ENCODE peak calls at places on chromosomes 6 and 20, in eight cellular contexts. B, E, X, R, V, P, O and L are unnamed samples.

GRCh38 chr6:34608321-34609091 is 52.4 kb upstream of the SPDEF start:
- DNase-seq in V (no peak), O (no peak), B (peak), E (no peak), R (no peak), P (no peak), X (no peak), L (no peak)

GRCh38 chr6:21953831-21954801 is 342.7 kb downstream of the PRL start:
- DNase-seq in V (no peak), X (no peak), B (peak), P (no peak), O (peak), R (no peak), E (no peak), L (no peak)

GRCh38 chr20:18719426-18719825 is 94.2 kb upstream of the SCP2D1 start:
- DNase-seq in V (no peak), E (no peak), O (peak), R (no peak), B (no peak), P (no peak), X (no peak), L (no peak)

GRCh38 chr20:63497138-63497945 is 1.5 kb downstream of the EEF1A2 start:
- DNase-seq in R (no peak), E (no peak), B (no peak), V (no peak), O (no peak), P (no peak), X (no peak), L (peak)

GRCh38 chr20:3728876-3729275 is 3.6 kb upstream of the HSPA12B start:
- DNase-seq in O (no peak), B (peak), P (no peak), X (no peak), E (no peak), V (no peak), R (no peak), L (no peak)

GRCh38 chr6:94050515-94050914 is 631.2 kb upstream of the EPHA7 start:
- DNase-seq in O (no peak), P (no peak), B (no peak), R (no peak), V (no peak), E (no peak), X (no peak), L (no peak)

GRCh38 chr6:117483004-117483644 is 650 bp downstream of the DCBLD1 start:
- DNase-seq in O (no peak), P (peak), E (peak), V (peak), X (peak), R (peak), B (peak), L (peak)

GRCh38 chr20:60332523-60332922 is 374.3 kb downstream of the CDH26 start:
- DNase-seq in V (no peak), R (no peak), O (no peak), X (no peak), B (no peak), E (no peak), P (no peak), L (no peak)

GRCh38 chr6:80132942-80133517 is 26.6 kb downstream of the BCKDHB start:
- DNase-seq in E (peak), V (peak), P (peak), R (peak), O (peak), B (peak), X (peak), L (no peak)

GRCh38 chr20:62795023-62795761 is 1.1 kb upstream of the MRGBP start:
- DNase-seq in R (no peak), V (peak), O (peak), X (peak), B (peak), P (no peak), E (peak), L (no peak)

GRCh38 chr6:2403546-2403945 is 158.1 kb upstream of the GMDS start:
- DNase-seq in X (no peak), P (peak), O (no peak), E (no peak), R (no peak), V (no peak), B (no peak), L (no peak)

GRCh38 chr6:11085758-11086435 is 7.7 kb upstream of the SMIM13 start:
- DNase-seq in E (no peak), P (no peak), R (no peak), X (no peak), O (peak), B (no peak), V (no peak), L (no peak)

GRCh38 chr6:147170269-147170668 is 33.9 kb upstream of the STXBP5 start:
- DNase-seq in O (peak), X (no peak), E (no peak), P (no peak), V (no peak), B (peak), R (no peak), L (no peak)

GRCh38 chr6:11711994-11712698 is 66.5 kb downstream of the ADTRP start:
- DNase-seq in R (no peak), V (no peak), P (no peak), O (no peak), X (peak), B (no peak), E (no peak), L (no peak)

GRCh38 chr6:104638841-104639290 is 220.9 kb downstream of the HACE1 start:
- DNase-seq in V (no peak), E (no peak), O (no peak), X (no peak), R (no peak), B (no peak), P (no peak), L (no peak)

GRCh38 chr6:70124882-70125535 is 177.9 kb downstream of the COL9A1 start:
- DNase-seq in E (no peak), O (peak), P (no peak), B (peak), X (no peak), R (no peak), V (no peak), L (no peak)

GRCh38 chr6:1701668-1702353 is 92.1 kb downstream of the FOXC1 start:
- DNase-seq in R (no peak), O (peak), B (peak), V (no peak), P (no peak), X (no peak), E (no peak), L (no peak)

GRCh38 chr6:154488802-154489437 is 21.6 kb downstream of the CNKSR3 start:
- DNase-seq in E (no peak), P (no peak), B (peak), X (no peak), O (peak), V (no peak), R (no peak), L (no peak)

GRCh38 chr20:62040381-62040922 is 25.2 kb downstream of the TAF4 start:
- DNase-seq in B (no peak), O (no peak), X (no peak), V (no peak), E (no peak), P (no peak), R (no peak), L (peak)

GRCh38 chr6:35381132-35381531 is 38.8 kb downstream of the PPARD start:
- DNase-seq in B (peak), V (no peak), E (no peak), O (no peak), R (no peak), X (no peak), P (no peak), L (no peak)

GRCh38 chr6:133893324-133893692 is 4.4 kb downstream of the TCF21 start:
- DNase-seq in B (no peak), E (no peak), V (no peak), P (no peak), X (no peak), R (no peak), O (no peak), L (no peak)
- H3K27ac ChIP-seq in B (no peak), E (no peak), V (peak), P (peak), X (no peak), R (no peak), O (no peak), L (no peak)

DNA sequence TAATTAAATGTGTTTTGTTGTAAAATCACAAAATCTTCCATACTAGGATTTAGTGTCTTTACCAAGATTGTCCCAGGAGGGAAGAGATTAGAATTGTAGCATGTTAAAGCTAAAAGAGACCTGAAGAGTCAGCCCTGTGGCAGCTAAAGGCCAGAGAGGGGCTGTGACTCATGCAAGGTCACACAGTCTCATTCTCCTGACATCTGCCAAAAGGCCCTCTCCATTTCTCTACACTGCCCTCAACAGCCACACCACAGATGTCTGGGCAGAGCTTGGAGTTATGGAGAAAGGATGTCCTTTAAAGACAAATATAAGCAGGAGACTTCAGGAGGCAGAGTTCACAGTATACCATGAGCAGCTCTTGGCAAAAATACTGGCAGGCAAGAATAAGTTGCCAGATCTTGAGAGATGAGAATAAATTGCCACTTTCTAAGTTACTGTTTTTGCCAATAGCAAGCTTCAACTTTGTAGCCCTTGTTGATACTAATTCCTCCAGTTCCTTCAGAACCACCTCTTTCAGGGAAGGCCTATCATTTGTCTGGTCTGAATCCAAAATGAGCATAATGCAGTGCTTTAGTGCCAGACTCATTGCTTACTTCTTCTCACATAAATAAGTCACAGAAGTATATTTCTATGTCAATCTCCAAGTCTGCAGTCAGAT is 41.7 kb downstream of the AKIRIN2 start:
- DNase-seq in E (no peak), X (no peak), O (peak), B (peak), P (no peak), R (no peak), V (no peak), L (no peak)
- H3K27ac ChIP-seq in E (no peak), X (no peak), O (no peak), B (no peak), P (peak), R (no peak), V (no peak), L (no peak)

DNA sequence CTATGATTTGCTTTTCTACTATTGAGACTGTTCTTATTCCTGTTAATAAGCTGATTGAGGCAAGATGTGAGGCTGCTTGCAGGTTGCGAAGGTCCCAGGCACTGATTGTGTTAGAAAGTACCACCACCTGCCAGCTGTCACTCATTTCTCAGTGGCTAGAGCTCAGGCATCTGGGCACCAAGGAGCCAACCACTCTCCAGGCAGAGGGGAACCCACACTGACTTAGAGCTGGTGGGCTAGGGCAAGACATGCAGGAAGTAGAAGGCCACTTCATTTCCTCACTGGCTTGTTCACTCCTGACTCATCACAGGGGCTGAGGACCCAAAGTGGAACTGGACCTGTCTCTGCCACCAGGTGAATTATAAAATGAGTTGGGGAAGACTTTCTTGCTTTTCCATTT is 7.8 kb upstream of the DLL1 start:
- DNase-seq in P (no peak), B (peak), R (no peak), X (no peak), O (no peak), E (no peak), V (no peak), L (no peak)
- H3K27ac ChIP-seq in P (no peak), B (no peak), R (no peak), X (no peak), O (no peak), E (no peak), V (no peak), L (no peak)

GRCh38 chr20:56827763-56828162 is 198.7 kb downstream of the TFAP2C start:
- DNase-seq in E (no peak), P (no peak), V (no peak), B (no peak), X (no peak), R (no peak), O (no peak), L (no peak)
- H3K27ac ChIP-seq in E (no peak), P (no peak), V (no peak), B (no peak), X (no peak), R (peak), O (no peak), L (no peak)

GRCh38 chr6:159117031-159117430 is 52.2 kb upstream of the FNDC1 start:
- DNase-seq in V (no peak), R (no peak), P (no peak), O (peak), B (peak), X (no peak), E (no peak), L (no peak)
- H3K27ac ChIP-seq in V (no peak), R (peak), P (peak), O (no peak), B (no peak), X (no peak), E (no peak), L (no peak)

GRCh38 chr6:129684323-129684884 is 25.6 kb downstream of the ARHGAP18 start:
- DNase-seq in P (no peak), E (no peak), R (no peak), V (no peak), B (no peak), O (no peak), X (no peak), L (no peak)
- H3K27ac ChIP-seq in P (peak), E (peak), R (peak), V (no peak), B (peak), O (peak), X (peak), L (peak)

GRCh38 chr20:4883051-4883450 is 118.3 kb downstream of the SLC23A2 start:
- DNase-seq in P (no peak), B (no peak), V (no peak), R (peak), X (no peak), E (no peak), O (no peak), L (no peak)
- H3K27ac ChIP-seq in P (no peak), B (no peak), V (no peak), R (no peak), X (no peak), E (no peak), O (no peak), L (no peak)

DNA sequence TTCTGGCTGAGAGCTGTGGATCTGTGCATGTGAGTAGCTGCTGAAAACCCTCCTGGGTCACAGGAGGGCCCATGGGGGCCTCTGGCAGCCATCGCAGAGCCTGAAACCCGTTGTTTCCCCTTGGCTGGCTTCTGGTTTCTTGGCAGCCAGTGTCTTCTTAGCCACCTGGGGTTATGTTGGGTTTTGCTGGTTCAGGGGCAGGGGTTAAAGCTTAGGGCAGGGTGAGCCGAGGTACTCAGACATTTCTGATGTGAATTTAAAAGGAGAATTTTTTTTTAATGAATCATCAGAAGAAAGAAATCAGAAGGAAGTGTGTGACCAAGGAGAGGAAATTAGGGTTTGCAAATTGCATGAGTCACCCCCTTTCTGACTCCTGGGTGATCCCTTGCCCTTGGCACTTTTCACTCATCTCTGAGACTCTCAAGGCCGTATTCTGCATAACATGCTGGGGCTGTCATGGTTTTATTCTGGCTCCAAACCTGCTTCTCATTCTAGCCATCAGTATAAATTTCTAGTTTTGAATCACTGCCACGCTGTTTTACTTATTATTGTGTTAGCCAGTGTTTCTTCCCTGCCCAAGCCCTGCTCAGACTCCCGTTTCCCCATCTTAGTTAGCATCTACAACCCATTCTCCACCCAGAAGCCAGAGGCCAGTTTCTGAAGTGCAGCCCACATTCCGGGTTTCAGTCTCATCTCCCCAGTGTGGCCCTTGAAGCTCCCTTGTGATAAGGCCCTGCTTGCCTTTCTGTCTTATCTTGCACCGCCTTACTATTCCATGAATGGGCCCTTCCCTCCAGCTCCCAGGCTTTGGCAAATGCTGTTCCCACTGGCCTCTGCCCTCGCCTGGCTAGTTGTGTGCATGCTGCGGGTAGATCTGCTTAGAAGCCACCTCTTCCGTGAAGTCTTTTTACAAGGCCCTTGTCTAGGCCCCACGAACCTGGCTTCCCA is 40.9 kb downstream of the TOX2 start:
- DNase-seq in R (no peak), B (peak), P (no peak), E (no peak), O (peak), X (peak), V (no peak), L (no peak)
- H3K27ac ChIP-seq in R (no peak), B (peak), P (peak), E (no peak), O (peak), X (no peak), V (no peak), L (no peak)

DNA sequence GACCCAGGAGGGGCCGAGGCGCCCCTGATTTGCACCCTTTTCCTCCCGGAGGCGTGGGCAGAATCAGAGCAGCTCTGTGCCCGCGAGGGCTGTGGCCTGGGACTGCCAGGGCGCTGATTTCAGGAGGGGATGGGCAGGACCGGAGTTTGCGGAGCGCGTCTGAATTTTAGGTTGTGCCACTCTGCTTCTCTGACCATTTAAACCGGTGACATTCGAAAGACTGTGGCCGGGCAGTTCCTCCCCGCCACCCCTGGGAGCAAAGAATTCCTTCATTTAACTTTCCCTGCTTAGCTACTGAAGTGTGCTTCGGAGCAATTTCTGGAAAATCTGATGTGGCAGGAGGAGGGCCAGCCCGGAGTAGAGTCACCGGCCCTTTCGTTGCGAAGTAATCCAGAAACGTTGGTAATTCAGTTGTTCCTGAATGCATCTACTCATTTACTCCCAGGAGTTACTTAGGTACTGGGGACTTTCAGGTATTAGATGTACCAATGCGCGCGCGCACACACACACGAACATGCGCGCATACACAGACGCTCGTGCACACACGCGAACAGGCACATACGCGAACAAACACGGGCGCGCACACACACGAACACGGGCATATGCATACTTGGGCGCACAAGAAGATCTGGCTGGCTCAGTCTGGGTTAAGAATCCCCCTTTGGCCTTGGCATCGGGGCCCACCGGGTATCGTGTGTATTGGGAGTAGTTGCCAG is 576 bp downstream of the CCDC170 start:
- DNase-seq in B (peak), P (peak), R (no peak), E (no peak), V (peak), O (peak), X (peak), L (peak)
- H3K27ac ChIP-seq in B (no peak), P (peak), R (peak), E (peak), V (peak), O (no peak), X (no peak), L (peak)

DNA sequence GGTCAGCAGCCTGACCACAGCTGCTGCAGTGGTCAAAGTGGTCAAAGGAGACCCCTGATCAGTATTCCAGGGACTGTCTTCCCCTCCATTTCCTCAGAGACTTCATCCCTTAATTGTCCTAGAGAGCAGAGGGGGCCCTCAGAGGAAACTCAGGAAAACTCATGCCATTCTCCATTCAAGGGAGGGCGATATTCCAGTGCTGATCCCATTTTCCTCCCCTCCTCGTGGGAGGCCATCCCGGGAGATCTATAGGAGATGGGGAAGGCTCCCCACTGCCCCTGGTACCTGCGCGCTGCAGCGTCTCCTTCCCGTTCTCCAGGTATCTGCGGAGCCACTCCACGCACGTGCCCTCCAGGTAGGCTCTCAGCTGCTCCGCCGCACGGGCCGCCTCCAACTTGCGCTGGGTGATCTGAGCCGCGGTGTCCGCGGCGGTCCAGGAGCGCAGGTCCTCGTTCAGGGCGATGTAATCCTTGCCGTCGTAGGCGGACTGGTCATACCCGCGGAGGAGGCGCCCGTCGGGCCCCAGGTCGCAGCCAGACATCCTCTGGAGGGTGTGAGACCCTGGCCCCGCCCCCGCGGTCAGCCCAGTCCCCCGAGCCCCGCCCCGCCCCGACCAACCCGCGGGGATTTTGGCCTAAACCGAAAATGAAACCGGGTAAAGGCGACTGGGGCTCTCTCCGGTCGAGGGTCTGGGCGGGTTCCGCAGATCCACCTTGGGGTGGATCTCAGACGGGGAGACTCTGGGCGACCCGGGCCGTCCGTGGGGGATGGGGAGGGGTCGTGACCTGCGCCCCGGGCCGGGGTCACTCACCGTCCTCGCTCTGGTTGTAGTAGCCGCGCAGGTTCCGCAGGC is 878 bp downstream of the HLA-C start:
- DNase-seq in P (peak), R (peak), B (peak), O (peak), X (peak), E (peak), V (peak), L (peak)
- H3K27ac ChIP-seq in P (peak), R (peak), B (no peak), O (no peak), X (peak), E (peak), V (peak), L (peak)